ENCODE peak calls at places on chromosomes 11 and 22, in seven cellular contexts. X is MM.1S, H is fibroblast of lung, W is IMR-90, L is HCT116, Y is DND-41, G is K562. U is an unnamed sample. For H3K27me3, the result is how much of the 10 kb centered on the place peaks cover.

GRCh38 chr11:102005306-102005705 is 41.9 kb upstream of the CFAP300 start:
- DNase-seq in L (no peak), W (no peak), G (no peak), X (no peak), Y (no peak), H (no peak), U (no peak)

GRCh38 chr22:35424761-35425160 is 24.8 kb downstream of the MCM5 start:
- DNase-seq in Y (no peak), G (no peak), H (no peak), X (no peak), L (no peak), W (no peak), U (no peak)

GRCh38 chr22:42645341-42645937 is 3.8 kb downstream of the CYB5R3 start:
- DNase-seq in H (no peak), X (no peak), Y (no peak), W (no peak), G (no peak), L (no peak), U (no peak)

GRCh38 chr11:2204361-2205213 is 33.0 kb upstream of the TH start:
- DNase-seq in W (no peak), X (no peak), G (no peak), H (no peak), L (no peak), Y (no peak), U (no peak)

GRCh38 chr11:57072640-57073039 is 83.9 kb downstream of the OR5AK2 start:
- DNase-seq in L (peak), Y (no peak), W (peak), G (no peak), H (peak), X (no peak), U (no peak)

GRCh38 chr11:73321342-73322110 is 13.4 kb downstream of the ARHGEF17 start:
- DNase-seq in Y (peak), W (peak), L (no peak), H (peak), G (no peak), X (no peak), U (no peak)

GRCh38 chr11:104104201-104104600 is 59.7 kb downstream of the PDGFD start:
- DNase-seq in Y (no peak), X (no peak), L (no peak), H (no peak), W (no peak), G (no peak), U (no peak)

GRCh38 chr11:76602431-76602861 is 68.1 kb downstream of the LRRC32 start:
- DNase-seq in G (peak), Y (no peak), L (no peak), H (no peak), W (peak), X (no peak), U (no peak)

GRCh38 chr11:12725863-12726666 is 51.8 kb downstream of the TEAD1 start:
- DNase-seq in W (peak), L (peak), X (no peak), G (peak), Y (no peak), H (peak), U (no peak)

GRCh38 chr11:6191733-6192132 is 7.3 kb upstream of the OR52W1 start:
- DNase-seq in W (no peak), G (no peak), Y (no peak), X (no peak), L (no peak), H (no peak), U (no peak)

GRCh38 chr11:113505541-113506375 is 30.6 kb upstream of the DRD2 start:
- DNase-seq in G (no peak), Y (no peak), L (peak), H (peak), X (no peak), W (peak), U (peak)

GRCh38 chr11:130223291-130223971 is 63.8 kb downstream of the ST14 start:
- DNase-seq in X (no peak), L (no peak), G (no peak), W (no peak), H (peak), Y (no peak), U (no peak)

GRCh38 chr11:2928605-2929510 is at the start of gene PHLDA2:
- DNase-seq in X (no peak), W (peak), L (peak), Y (no peak), G (peak), H (peak), U (peak)

GRCh38 chr11:74276581-74276980 is 34.9 kb downstream of the P4HA3 start:
- DNase-seq in L (no peak), X (no peak), H (peak), G (no peak), W (peak), Y (no peak), U (no peak)

GRCh38 chr11:10588904-10589303 is 20.4 kb upstream of the LYVE1 start:
- DNase-seq in H (no peak), L (no peak), Y (peak), X (no peak), W (no peak), G (peak), U (no peak)

GRCh38 chr11:62787005-62787759 is at the start of gene TMEM179B:
- DNase-seq in X (peak), G (peak), W (peak), L (peak), Y (peak), H (peak), U (peak)

GRCh38 chr11:26079966-26080365 is 252.0 kb upstream of the ANO3 start:
- DNase-seq in X (no peak), L (no peak), Y (no peak), W (no peak), G (no peak), H (no peak), U (no peak)

GRCh38 chr22:27799334-27800249 is 2.0 kb downstream of the MN1 start:
- DNase-seq in X (no peak), W (no peak), H (peak), L (no peak), G (no peak), Y (no peak), U (peak)

GRCh38 chr11:125320347-125321122 is 156.0 kb downstream of the PKNOX2 start:
- DNase-seq in H (no peak), W (no peak), X (no peak), Y (no peak), G (no peak), L (no peak), U (no peak)

GRCh38 chr11:33685061-33685460 is 15.6 kb downstream of the C11orf91 start:
- DNase-seq in X (no peak), L (no peak), Y (no peak), H (no peak), W (peak), G (no peak), U (no peak)

GRCh38 chr11:18987454-18988231 is 48.4 kb upstream of the MRGPRX1 start:
- DNase-seq in H (peak), L (peak), G (no peak), X (no peak), Y (no peak), W (peak), U (no peak)

GRCh38 chr22:49933236-49933921 is 14.9 kb downstream of the CRELD2 start:
- DNase-seq in H (no peak), X (no peak), Y (no peak), G (peak), W (no peak), L (no peak), U (no peak)

GRCh38 chr22:35739642-35740041 is 22.0 kb downstream of the APOL5 start:
- DNase-seq in G (no peak), L (no peak), Y (no peak), H (no peak), W (no peak), X (no peak), U (peak)

GRCh38 chr11:78202733-78203167 is 14.0 kb downstream of the USP35 start:
- DNase-seq in L (no peak), G (no peak), X (peak), W (no peak), H (no peak), Y (peak), U (no peak)

GRCh38 chr11:76237914-76238313 is 31.6 kb upstream of the WNT11 start:
- DNase-seq in Y (no peak), W (peak), L (peak), G (peak), X (no peak), H (no peak), U (peak)

GRCh38 chr11:60891103-60891741 is 15.2 kb downstream of the PRPF19 start:
- DNase-seq in Y (no peak), H (peak), G (peak), L (no peak), W (peak), X (no peak), U (no peak)

GRCh38 chr11:27161071-27161470 is 120.5 kb downstream of the BBOX1 start:
- DNase-seq in G (no peak), X (no peak), H (peak), W (peak), Y (no peak), L (no peak), U (no peak)

GRCh38 chr11:65866524-65867283 is 5.9 kb downstream of the EFEMP2 start:
- DNase-seq in H (no peak), G (no peak), L (no peak), W (no peak), X (no peak), Y (no peak), U (no peak)

GRCh38 chr11:28566643-28567042 is 458.5 kb downstream of the METTL15 start:
- DNase-seq in L (peak), W (peak), Y (no peak), H (peak), X (no peak), G (peak), U (peak)

GRCh38 chr11:74318241-74318932 is 6.9 kb upstream of the P4HA3 start:
- DNase-seq in W (peak), Y (no peak), H (peak), G (no peak), L (no peak), X (no peak), U (no peak)

GRCh38 chr11:117189191-117189940 is 9.8 kb upstream of the TAGLN start:
- DNase-seq in Y (no peak), X (no peak), G (no peak), L (no peak), H (no peak), W (no peak), U (no peak)

GRCh38 chr22:50439314-50440250 is 35.3 kb downstream of the SBF1 start:
- DNase-seq in X (no peak), L (no peak), G (no peak), W (no peak), H (no peak), Y (no peak), U (no peak)

GRCh38 chr22:29344137-29344536 is 28.6 kb upstream of the RASL10A start:
- DNase-seq in X (no peak), L (peak), W (peak), G (no peak), H (peak), Y (no peak), U (no peak)

GRCh38 chr11:62482753-62483152 is 63.9 kb downstream of the AHNAK start:
- DNase-seq in Y (no peak), L (no peak), H (no peak), W (no peak), X (no peak), G (no peak), U (no peak)

GRCh38 chr22:41308054-41308453 is 6.7 kb downstream of the ZC3H7B start:
- DNase-seq in W (peak), X (no peak), Y (no peak), L (no peak), G (peak), H (peak), U (no peak)

GRCh38 chr11:76773921-76774361 is 9.2 kb upstream of the TSKU start:
- DNase-seq in Y (no peak), G (no peak), H (no peak), L (no peak), X (no peak), W (no peak), U (no peak)

GRCh38 chr22:47879346-47879745 is 1116.9 kb downstream of the TBC1D22A start:
- DNase-seq in G (no peak), H (no peak), L (no peak), X (no peak), Y (no peak), W (no peak), U (no peak)

GRCh38 chr22:47884200-47884599 is 1121.8 kb downstream of the TBC1D22A start:
- DNase-seq in W (no peak), X (no peak), H (no peak), Y (no peak), G (no peak), L (no peak), U (no peak)

GRCh38 chr22:47883757-47884156 is 1121.3 kb downstream of the TBC1D22A start:
- DNase-seq in L (no peak), W (no peak), G (no peak), X (no peak), H (no peak), Y (no peak), U (no peak)

GRCh38 chr22:47872761-47873535 is 1110.5 kb downstream of the TBC1D22A start:
- DNase-seq in L (no peak), H (no peak), X (no peak), Y (no peak), W (no peak), G (no peak), U (no peak)

DNA sequence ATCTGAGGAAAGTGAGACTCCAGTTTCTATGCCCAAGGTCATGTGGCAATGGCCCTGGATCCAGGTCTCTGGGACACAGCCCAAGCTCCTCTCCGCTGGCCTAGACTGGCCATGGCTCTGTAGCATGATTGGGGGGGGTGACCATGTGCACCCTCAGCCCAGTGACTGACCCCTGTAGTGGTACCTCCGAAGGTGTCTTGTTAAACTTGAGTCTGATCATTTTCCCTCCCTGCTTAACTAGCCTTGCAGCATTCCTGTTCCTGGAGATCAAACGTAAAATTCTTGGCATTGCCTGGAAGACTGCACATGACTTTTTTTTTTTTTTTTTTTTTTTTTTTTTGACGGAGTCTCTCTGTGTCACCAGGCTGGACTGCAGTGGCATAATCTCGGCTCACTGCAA is 1116.0 kb downstream of the TBC1D22A start:
- DNase-seq in X (no peak), G (no peak), W (no peak), L (no peak), Y (no peak), H (no peak), U (no peak)
- H3K27me3 ChIP-seq in X (under half), G (under half), W (under half), L (under half), Y (under half), H (under half), U (under half)

GRCh38 chr11:96002339-96002738 is 78.4 kb upstream of the MTMR2 start:
- DNase-seq in G (no peak), W (no peak), X (no peak), H (no peak), Y (no peak), L (no peak), U (no peak)
- TF ChIP-seq CTCF in G (no peak), W (no peak), X (no peak), H (no peak), Y (no peak), L (no peak), U (no peak)

GRCh38 chr11:47950396-47950795 is 30.0 kb upstream of the PTPRJ start:
- DNase-seq in X (peak), W (no peak), H (peak), G (no peak), Y (peak), L (no peak), U (no peak)
- H3K4me2 ChIP-seq in X (no peak), W (no peak), H (no peak), G (no peak), Y (peak), L (no peak), U (no peak)

GRCh38 chr22:33082221-33082620 is 24.0 kb upstream of the SYN3 start:
- DNase-seq in W (no peak), G (no peak), H (no peak), X (no peak), Y (no peak), L (no peak), U (no peak)

GRCh38 chr22:33070600-33070999 is 12.4 kb upstream of the SYN3 start:
- DNase-seq in W (no peak), G (no peak), Y (no peak), H (no peak), L (no peak), X (no peak), U (peak)

GRCh38 chr22:33073989-33074391 is 15.8 kb upstream of the SYN3 start:
- DNase-seq in W (no peak), G (no peak), L (no peak), Y (no peak), H (peak), X (no peak), U (no peak)

DNA sequence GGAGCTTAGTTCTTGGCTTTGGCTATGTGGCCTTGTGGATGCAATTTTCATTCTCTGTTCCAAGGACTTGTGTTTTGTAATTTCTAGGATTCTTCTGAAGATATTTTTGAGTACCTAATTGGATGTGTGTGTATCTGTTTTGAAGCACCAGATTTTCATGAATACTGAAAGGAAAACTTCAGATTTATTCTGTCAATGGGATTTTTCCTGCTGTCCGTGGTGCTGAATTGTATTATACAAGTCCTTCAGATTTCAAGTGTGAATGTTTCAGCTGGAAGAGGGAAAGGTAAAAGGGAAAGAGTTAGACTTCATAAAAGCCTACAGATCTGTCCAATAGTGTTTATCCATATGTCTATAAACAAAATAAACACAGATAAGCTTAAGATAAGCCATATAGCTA is 18.2 kb upstream of the SYN3 start:
- DNase-seq in H (peak), G (no peak), W (peak), X (no peak), Y (peak), L (no peak), U (peak)
- H3K27me3 ChIP-seq in H (under half), G (under half), W (under half), X (under half), Y (under half), L (under half), U (under half)

DNA sequence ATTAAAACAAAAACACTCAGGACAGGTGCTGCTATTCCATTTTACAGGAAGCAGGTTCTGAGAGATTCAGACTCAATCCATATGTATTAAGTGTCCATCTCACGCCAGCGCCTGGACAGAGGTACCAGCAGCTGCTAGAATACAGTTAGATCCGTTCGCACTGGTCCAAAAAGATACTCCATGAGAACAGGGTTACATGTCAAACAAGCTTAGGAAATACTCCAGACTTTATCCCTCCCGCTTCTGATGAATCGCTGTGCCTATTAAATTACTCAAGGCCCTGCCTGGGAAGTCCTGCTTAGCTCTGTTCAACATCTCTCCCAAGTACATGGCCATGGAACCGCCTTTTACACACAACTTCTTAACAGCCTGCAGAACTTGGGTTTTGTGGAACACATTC is 50.2 kb upstream of the SLC35C1 start:
- DNase-seq in W (no peak), X (no peak), Y (no peak), G (no peak), L (no peak), H (peak), U (no peak)
- TF ChIP-seq CTCF in W (no peak), X (no peak), Y (no peak), G (no peak), L (no peak), H (no peak), U (no peak)